ENCODE peak calls at places on chromosomes 2 and 18, in nine cellular contexts. One of them, this sample, is unnamed.

GRCh38 chr2:46813046-46813445 is 102.6 kb downstream of the MCFD2 start:
- DNase-seq in cardiac muscle cell: peak; percentile 76
- DNase-seq in substantia nigra: no peak
- DNase-seq in T1000: no peak
- DNase-seq in SK-N-SH: peak; percentile 77
- DNase-seq in NCI-H1930: no peak
- DNase-seq in NCI-H1105: no peak
- DNase-seq in mesothelial cell of epicardium: peak; percentile 58
- DNase-seq in T-helper 9 cell: no peak
- DNase-seq in this sample: no peak

GRCh38 chr2:233209978-233210680 is 41.3 kb upstream of the ATG16L1 start:
- DNase-seq in cardiac muscle cell: no peak
- DNase-seq in substantia nigra: no peak
- DNase-seq in T1000: no peak
- DNase-seq in SK-N-SH: no peak
- DNase-seq in NCI-H1930: no peak
- DNase-seq in NCI-H1105: no peak
- DNase-seq in mesothelial cell of epicardium: no peak
- DNase-seq in T-helper 9 cell: no peak
- DNase-seq in this sample: no peak

GRCh38 chr2:61057562-61057961 is 8.1 kb upstream of the SANBR start:
- DNase-seq in cardiac muscle cell: no peak
- DNase-seq in substantia nigra: no peak
- DNase-seq in T1000: no peak
- DNase-seq in SK-N-SH: no peak
- DNase-seq in NCI-H1930: no peak
- DNase-seq in NCI-H1105: no peak
- DNase-seq in mesothelial cell of epicardium: no peak
- DNase-seq in T-helper 9 cell: no peak
- DNase-seq in this sample: no peak

GRCh38 chr2:177161741-177162440 is 50.7 kb upstream of the HNRNPA3 start:
- DNase-seq in cardiac muscle cell: peak; percentile 57
- DNase-seq in substantia nigra: no peak
- DNase-seq in T1000: no peak
- DNase-seq in SK-N-SH: peak; percentile 48
- DNase-seq in NCI-H1930: no peak
- DNase-seq in NCI-H1105: no peak
- DNase-seq in mesothelial cell of epicardium: no peak
- DNase-seq in T-helper 9 cell: no peak
- DNase-seq in this sample: no peak

GRCh38 chr18:70075906-70076305 is 128.2 kb upstream of the CD226 start:
- DNase-seq in cardiac muscle cell: peak; percentile 8
- DNase-seq in substantia nigra: no peak
- DNase-seq in T1000: no peak
- DNase-seq in SK-N-SH: no peak
- DNase-seq in NCI-H1930: no peak
- DNase-seq in NCI-H1105: no peak
- DNase-seq in mesothelial cell of epicardium: no peak
- DNase-seq in T-helper 9 cell: no peak
- DNase-seq in this sample: no peak

GRCh38 chr2:186274936-186275575 is 211.0 kb upstream of the ZC3H15 start:
- DNase-seq in cardiac muscle cell: peak; percentile 21
- DNase-seq in substantia nigra: no peak
- DNase-seq in T1000: no peak
- DNase-seq in SK-N-SH: no peak
- DNase-seq in NCI-H1930: no peak
- DNase-seq in NCI-H1105: no peak
- DNase-seq in mesothelial cell of epicardium: no peak
- DNase-seq in T-helper 9 cell: no peak
- DNase-seq in this sample: no peak

GRCh38 chr18:36889316-36889715 is 60.4 kb downstream of the KIAA1328 start:
- DNase-seq in cardiac muscle cell: no peak
- DNase-seq in substantia nigra: no peak
- DNase-seq in T1000: no peak
- DNase-seq in SK-N-SH: no peak
- DNase-seq in NCI-H1930: no peak
- DNase-seq in NCI-H1105: no peak
- DNase-seq in mesothelial cell of epicardium: no peak
- DNase-seq in T-helper 9 cell: no peak
- DNase-seq in this sample: no peak

GRCh38 chr2:177692828-177693269 is 300.3 kb downstream of the AGPS start:
- DNase-seq in cardiac muscle cell: no peak
- DNase-seq in substantia nigra: no peak
- DNase-seq in T1000: peak; percentile 8
- DNase-seq in SK-N-SH: no peak
- DNase-seq in NCI-H1930: peak; percentile 20
- DNase-seq in NCI-H1105: no peak
- DNase-seq in mesothelial cell of epicardium: no peak
- DNase-seq in T-helper 9 cell: no peak
- DNase-seq in this sample: no peak

This sample was measured in T-helper 17 cell.